ENCODE peak calls at places on chromosomes 11 and 22, in ten cellular contexts. G is H4; I is HTR-8/SVneo; X is stimulated activated CD4-positive, alpha-beta T cell treated with anti-CD3 and anti-CD28 coated beads, Interleukin-1b, Interleukin-23, amount 100 ng/mL, for 1 hour; U is SJSA1; L is left lobe of liver; J is effector CD4-positive, alpha-beta T cell; F is HCT116; T is AG20443; N is HFFc6. D is an unnamed sample.

GRCh38 chr11:77522215-77522614 is 48.3 kb upstream of the PAK1 start:
- DNase-seq in G (no peak), I (no peak), X (no peak), U (no peak), L (no peak), J (no peak), F (no peak), T (no peak), N (peak), D (no peak)

GRCh38 chr22:37999640-38000272 is 15.4 kb upstream of the SOX10 start:
- DNase-seq in G (peak), I (peak), X (no peak), U (no peak), L (no peak), J (no peak), F (peak), T (peak), N (peak), D (no peak)

GRCh38 chr11:70901951-70902521 is 350.3 kb downstream of the SHANK2 start:
- DNase-seq in G (no peak), I (no peak), X (no peak), U (no peak), L (no peak), J (no peak), F (no peak), T (no peak), N (no peak), D (peak)

GRCh38 chr11:132408877-132409276 is 1038.5 kb downstream of the NTM start:
- DNase-seq in G (no peak), I (no peak), X (no peak), U (no peak), L (no peak), J (no peak), F (no peak), T (no peak), N (no peak), D (no peak)

GRCh38 chr11:58628446-58628845 is 6.0 kb downstream of the CNTF start:
- DNase-seq in G (no peak), I (no peak), X (no peak), U (no peak), L (no peak), J (no peak), F (no peak), T (no peak), N (peak), D (no peak)

GRCh38 chr11:60786811-60787567 is 1.9 kb downstream of the MS4A10 start:
- DNase-seq in G (peak), I (no peak), X (no peak), U (peak), L (no peak), J (no peak), F (no peak), T (peak), N (peak), D (peak)

GRCh38 chr11:134142536-134142935 is 73.7 kb downstream of the JAM3 start:
- DNase-seq in G (no peak), I (no peak), X (no peak), U (no peak), L (no peak), J (no peak), F (no peak), T (peak), N (no peak), D (no peak)

GRCh38 chr11:130434521-130435223 is 6.3 kb upstream of the ADAMTS8 start:
- DNase-seq in G (peak), I (peak), X (peak), U (peak), L (peak), J (peak), F (peak), T (peak), N (peak), D (peak)

GRCh38 chr11:47248304-47248663 is 330 bp downstream of the ACP2 start:
- DNase-seq in G (no peak), I (no peak), X (no peak), U (no peak), L (no peak), J (no peak), F (no peak), T (peak), N (peak), D (no peak)

GRCh38 chr11:126080206-126080941 is 17.7 kb upstream of the CDON start:
- DNase-seq in G (peak), I (no peak), X (no peak), U (no peak), L (no peak), J (no peak), F (no peak), T (peak), N (no peak), D (no peak)

GRCh38 chr11:75583710-75584658 is 21.9 kb downstream of the SERPINH1 start:
- DNase-seq in G (no peak), I (peak), X (no peak), U (no peak), L (no peak), J (no peak), F (no peak), T (peak), N (no peak), D (peak)

GRCh38 chr11:122181893-122182292 is 65.9 kb upstream of the BLID start:
- DNase-seq in G (no peak), I (no peak), X (no peak), U (no peak), L (no peak), J (no peak), F (no peak), T (no peak), N (no peak), D (no peak)

GRCh38 chr11:79040348-79040747 is 400.5 kb downstream of the TENM4 start:
- DNase-seq in G (peak), I (no peak), X (no peak), U (no peak), L (no peak), J (no peak), F (no peak), T (no peak), N (no peak), D (no peak)

GRCh38 chr11:117172678-117173421 is 5.7 kb upstream of the SIDT2 start:
- DNase-seq in G (no peak), I (no peak), X (no peak), U (no peak), L (no peak), J (no peak), F (no peak), T (no peak), N (no peak), D (no peak)

GRCh38 chr11:107916671-107917241 is 11.5 kb upstream of the RAB39A start:
- DNase-seq in G (peak), I (peak), X (no peak), U (no peak), L (no peak), J (peak), F (no peak), T (peak), N (no peak), D (peak)

GRCh38 chr11:84524422-84525051 is 1102.6 kb downstream of the DLG2 start:
- DNase-seq in G (peak), I (peak), X (no peak), U (no peak), L (no peak), J (no peak), F (no peak), T (peak), N (peak), D (no peak)